ENCODE peak calls at places on chromosomes 7 and 10, in four cellular contexts. J, A, Y and X are unnamed samples.

GRCh38 chr10:30527623-30528426 is 93.8 kb downstream of the MAP3K8 start:
- DNase-seq in J (no peak), A (no peak), Y (no peak), X (no peak)

GRCh38 chr7:151400626-151401315 is 9.1 kb downstream of the WDR86 start:
- DNase-seq in Y (no peak), A (no peak), J (no peak), X (no peak)

GRCh38 chr10:94211187-94211529 is 151.6 kb downstream of the NOC3L start:
- DNase-seq in A (no peak), J (no peak), Y (no peak), X (no peak)

GRCh38 chr7:1961776-1962276 is 270.9 kb downstream of the MAD1L1 start:
- DNase-seq in A (peak), Y (no peak), J (no peak), X (no peak)

GRCh38 chr7:143248781-143249354 is 14.4 kb upstream of the GSTK1 start:
- DNase-seq in A (no peak), J (no peak), Y (no peak), X (no peak)

GRCh38 chr7:82294258-82294855 is 149.2 kb downstream of the CACNA2D1 start:
- DNase-seq in J (no peak), Y (no peak), A (no peak), X (no peak)

GRCh38 chr7:53541467-53541866 is 506.0 kb downstream of the POM121L12 start:
- DNase-seq in J (no peak), Y (no peak), A (no peak), X (no peak)

GRCh38 chr7:1668486-1668931 is 1.6 kb upstream of the ELFN1 start:
- DNase-seq in A (no peak), Y (no peak), J (no peak), X (no peak)

GRCh38 chr7:44244282-44244681 is 43.5 kb downstream of the YKT6 start:
- DNase-seq in A (no peak), J (no peak), Y (no peak), X (no peak)

GRCh38 chr10:128000660-128001059 is 93.8 kb downstream of the PTPRE start:
- DNase-seq in J (no peak), A (no peak), Y (no peak), X (no peak)

GRCh38 chr10:84269773-84270172 is 24.9 kb downstream of the RGR start:
- DNase-seq in J (no peak), Y (no peak), A (no peak), X (no peak)

GRCh38 chr7:39509912-39510311 is 56.3 kb upstream of the YAE1 start:
- DNase-seq in A (no peak), Y (no peak), J (no peak), X (no peak)

GRCh38 chr10:97574374-97575100 is 2.0 kb downstream of the ANKRD2 start:
- DNase-seq in A (no peak), J (no peak), Y (no peak), X (no peak)

GRCh38 chr7:86745019-86745745 is 101.5 kb downstream of the GRM3 start:
- DNase-seq in Y (no peak), A (no peak), J (no peak), X (no peak)

GRCh38 chr10:89431977-89432376 is 17.6 kb downstream of the IFIT5 start:
- DNase-seq in Y (no peak), A (no peak), J (no peak), X (no peak)

GRCh38 chr7:35676211-35676610 is 18.7 kb downstream of the HERPUD2 start:
- DNase-seq in J (no peak), Y (no peak), A (no peak), X (no peak)

GRCh38 chr7:136034132-136034531 is 57.0 kb upstream of the MTPN start:
- DNase-seq in Y (no peak), J (no peak), A (no peak), X (no peak)

GRCh38 chr7:37943905-37944736 is 23.7 kb downstream of the EPDR1 start:
- DNase-seq in A (no peak), Y (peak), J (no peak), X (no peak)

GRCh38 chr7:70736715-70737460 is 395.1 kb upstream of the GALNT17 start:
- DNase-seq in A (no peak), Y (no peak), J (peak), X (no peak)

GRCh38 chr7:46205478-46205877 is 284.4 kb upstream of the IGFBP3 start:
- DNase-seq in A (no peak), J (no peak), Y (no peak), X (no peak)

GRCh38 chr7:80386686-80387085 is 125.2 kb downstream of the GNAT3 start:
- DNase-seq in J (no peak), A (no peak), Y (no peak), X (no peak)

GRCh38 chr10:65571011-65571570 is 1354.7 kb upstream of the LRRTM3 start:
- DNase-seq in J (no peak), Y (no peak), A (no peak), X (no peak)

GRCh38 chr7:79936281-79936983 is 198.2 kb upstream of the GNAI1 start:
- DNase-seq in Y (no peak), J (no peak), A (no peak), X (no peak)

GRCh38 chr7:77258014-77258413 is 58.4 kb upstream of the FGL2 start:
- DNase-seq in J (no peak), Y (no peak), A (no peak), X (no peak)